ENCODE peak calls at places on chromosomes 2 and 18, in five cellular contexts. One of them, this sample, is unnamed.

GRCh38 chr18:36622610-36623009 is 206.2 kb downstream of the TPGS2 start:
- DNase-seq in HepG2: no peak
- DNase-seq in astrocyte: no peak
- DNase-seq in kidney: no peak
- DNase-seq in kidney epithelial cell: no peak
- DNase-seq in this sample: no peak

GRCh38 chr2:223952280-223952968 is 4.8 kb upstream of the MRPL44 start:
- DNase-seq in HepG2: no peak
- DNase-seq in astrocyte: no peak
- DNase-seq in kidney: no peak
- DNase-seq in kidney epithelial cell: no peak
- DNase-seq in this sample: no peak

GRCh38 chr2:127047716-127048617 is 59.0 kb downstream of the BIN1 start:
- DNase-seq in HepG2: no peak
- DNase-seq in astrocyte: no peak
- DNase-seq in kidney: peak; percentile 68
- DNase-seq in kidney epithelial cell: no peak
- DNase-seq in this sample: no peak

GRCh38 chr2:118249970-118250369 is 161.7 kb downstream of the INSIG2 start:
- DNase-seq in HepG2: no peak
- DNase-seq in astrocyte: peak; percentile 45
- DNase-seq in kidney: no peak
- DNase-seq in kidney epithelial cell: no peak
- DNase-seq in this sample: peak; percentile 2

GRCh38 chr2:106977707-106978106 is 91.7 kb upstream of the ST6GAL2 start:
- DNase-seq in HepG2: no peak
- DNase-seq in astrocyte: peak; percentile 47
- DNase-seq in kidney: no peak
- DNase-seq in kidney epithelial cell: no peak
- DNase-seq in this sample: peak; percentile 42

GRCh38 chr18:31977270-31977872 is 34.4 kb upstream of the TRAPPC8 start:
- DNase-seq in HepG2: peak; percentile 68
- DNase-seq in astrocyte: peak; percentile 14
- DNase-seq in kidney: no peak
- DNase-seq in kidney epithelial cell: no peak
- DNase-seq in this sample: peak; percentile 54

GRCh38 chr2:212330263-212330662 is 208.3 kb downstream of the ERBB4 start:
- DNase-seq in HepG2: no peak
- DNase-seq in astrocyte: no peak
- DNase-seq in kidney: peak; percentile 26
- DNase-seq in kidney epithelial cell: no peak
- DNase-seq in this sample: no peak

GRCh38 chr2:68774569-68775271 is 40.1 kb downstream of the ARHGAP25 start:
- DNase-seq in HepG2: no peak
- DNase-seq in astrocyte: no peak
- DNase-seq in kidney: peak; percentile 90
- DNase-seq in kidney epithelial cell: no peak
- DNase-seq in this sample: peak; percentile 23

GRCh38 chr2:1505031-1505441 is 91.8 kb downstream of the TPO start:
- DNase-seq in HepG2: no peak
- DNase-seq in astrocyte: no peak
- DNase-seq in kidney: peak; percentile 51
- DNase-seq in kidney epithelial cell: no peak
- DNase-seq in this sample: no peak

GRCh38 chr2:74513605-74514367 is 464 bp upstream of the TLX2 start:
- DNase-seq in HepG2: no peak
- DNase-seq in astrocyte: no peak
- DNase-seq in kidney: peak; percentile 50
- DNase-seq in kidney epithelial cell: no peak
- DNase-seq in this sample: no peak

GRCh38 chr2:233234264-233234663 is 17.2 kb upstream of the ATG16L1 start:
- DNase-seq in HepG2: no peak
- DNase-seq in astrocyte: no peak
- DNase-seq in kidney: no peak
- DNase-seq in kidney epithelial cell: no peak
- DNase-seq in this sample: no peak

GRCh38 chr18:55647331-55647730 is 59.3 kb upstream of the TCF4 start:
- DNase-seq in HepG2: no peak
- DNase-seq in astrocyte: peak; percentile 50
- DNase-seq in kidney: no peak
- DNase-seq in kidney epithelial cell: no peak
- DNase-seq in this sample: no peak

GRCh38 chr2:173962583-173963110 is 2.5 kb downstream of the SP3 start:
- DNase-seq in HepG2: no peak
- DNase-seq in astrocyte: no peak
- DNase-seq in kidney: no peak
- DNase-seq in kidney epithelial cell: no peak
- DNase-seq in this sample: no peak

GRCh38 chr2:7034313-7034712 is 117.1 kb downstream of the RNF144A start:
- DNase-seq in HepG2: peak; percentile 13
- DNase-seq in astrocyte: no peak
- DNase-seq in kidney: peak; percentile 70
- DNase-seq in kidney epithelial cell: no peak
- DNase-seq in this sample: no peak

GRCh38 chr2:101114815-101115214 is 36.4 kb downstream of the TBC1D8 start:
- DNase-seq in HepG2: no peak
- DNase-seq in astrocyte: no peak
- DNase-seq in kidney: no peak
- DNase-seq in kidney epithelial cell: no peak
- DNase-seq in this sample: no peak

GRCh38 chr18:36035253-36035652 is 32.1 kb downstream of the RPRD1A start:
- DNase-seq in HepG2: no peak
- DNase-seq in astrocyte: peak; percentile 51
- DNase-seq in kidney: no peak
- DNase-seq in kidney epithelial cell: no peak
- DNase-seq in this sample: no peak

GRCh38 chr2:219570924-219571310 is 422 bp downstream of the OBSL1 start:
- DNase-seq in HepG2: no peak
- DNase-seq in astrocyte: peak; percentile 13
- DNase-seq in kidney: peak; percentile 81
- DNase-seq in kidney epithelial cell: no peak
- DNase-seq in this sample: peak; percentile 12

GRCh38 chr18:3455938-3456685 is 6.1 kb downstream of the TGIF1 start:
- DNase-seq in HepG2: peak; percentile 73
- DNase-seq in astrocyte: peak; percentile 74
- DNase-seq in kidney: no peak
- DNase-seq in kidney epithelial cell: peak; percentile 65
- DNase-seq in this sample: peak; percentile 54

GRCh38 chr2:21041943-21042707 is 1.7 kb downstream of the APOB start:
- DNase-seq in HepG2: peak; percentile 92
- DNase-seq in astrocyte: no peak
- DNase-seq in kidney: no peak
- DNase-seq in kidney epithelial cell: no peak
- DNase-seq in this sample: no peak

GRCh38 chr2:174344716-174345472 is 10.1 kb downstream of the SP9 start:
- DNase-seq in HepG2: peak; percentile 51
- DNase-seq in astrocyte: peak; percentile 37
- DNase-seq in kidney: no peak
- DNase-seq in kidney epithelial cell: no peak
- DNase-seq in this sample: peak; percentile 63

GRCh38 chr18:2103299-2103698 is 468.0 kb downstream of the METTL4 start:
- DNase-seq in HepG2: no peak
- DNase-seq in astrocyte: no peak
- DNase-seq in kidney: no peak
- DNase-seq in kidney epithelial cell: no peak
- DNase-seq in this sample: no peak

GRCh38 chr2:174445248-174445647 is 41.6 kb downstream of the GPR155 start:
- DNase-seq in HepG2: no peak
- DNase-seq in astrocyte: peak; percentile 9
- DNase-seq in kidney: no peak
- DNase-seq in kidney epithelial cell: no peak
- DNase-seq in this sample: peak; percentile 40

GRCh38 chr2:156343096-156343939 is 10.8 kb upstream of the NR4A2 start:
- DNase-seq in HepG2: no peak
- DNase-seq in astrocyte: no peak
- DNase-seq in kidney: no peak
- DNase-seq in kidney epithelial cell: no peak
- DNase-seq in this sample: no peak

GRCh38 chr2:179711375-179711774 is 150.0 kb downstream of the ZNF385B start:
- DNase-seq in HepG2: peak; percentile 6
- DNase-seq in astrocyte: no peak
- DNase-seq in kidney: no peak
- DNase-seq in kidney epithelial cell: peak; percentile 5
- DNase-seq in this sample: no peak

GRCh38 chr2:83103602-83104001 is 1355.5 kb downstream of the SUCLG1 start:
- DNase-seq in HepG2: no peak
- DNase-seq in astrocyte: peak; percentile 74
- DNase-seq in kidney: no peak
- DNase-seq in kidney epithelial cell: peak; percentile 34
- DNase-seq in this sample: peak; percentile 88

GRCh38 chr2:210553371-210553770 is 3.0 kb upstream of the CPS1 start:
- DNase-seq in HepG2: peak; percentile 62
- DNase-seq in astrocyte: peak; percentile 12
- DNase-seq in kidney: no peak
- DNase-seq in kidney epithelial cell: no peak
- DNase-seq in this sample: no peak

GRCh38 chr2:218401834-218402370 is 2.2 kb downstream of the CTDSP1 start:
- DNase-seq in HepG2: no peak
- DNase-seq in astrocyte: no peak
- DNase-seq in kidney: peak; percentile 81
- DNase-seq in kidney epithelial cell: no peak
- DNase-seq in this sample: no peak

GRCh38 chr2:9001229-9001628 is 2.3 kb downstream of the MBOAT2 start:
- DNase-seq in HepG2: no peak
- DNase-seq in astrocyte: peak; percentile 52
- DNase-seq in kidney: no peak
- DNase-seq in kidney epithelial cell: no peak
- DNase-seq in this sample: peak; percentile 55

GRCh38 chr2:85710687-85711577 is 16.8 kb downstream of the GNLY start:
- DNase-seq in HepG2: no peak
- DNase-seq in astrocyte: peak; percentile 42
- DNase-seq in kidney: no peak
- DNase-seq in kidney epithelial cell: no peak
- DNase-seq in this sample: no peak

GRCh38 chr2:168160897-168161296 is 86.5 kb downstream of the STK39 start:
- DNase-seq in HepG2: peak; percentile 60
- DNase-seq in astrocyte: no peak
- DNase-seq in kidney: no peak
- DNase-seq in kidney epithelial cell: no peak
- DNase-seq in this sample: no peak

GRCh38 chr2:164815071-164815793 is 26.4 kb downstream of the COBLL1 start:
- DNase-seq in HepG2: no peak
- DNase-seq in astrocyte: no peak
- DNase-seq in kidney: no peak
- DNase-seq in kidney epithelial cell: no peak
- DNase-seq in this sample: no peak

GRCh38 chr2:39469807-39470206 is 32.7 kb upstream of the MAP4K3 start:
- DNase-seq in HepG2: peak; percentile 88
- DNase-seq in astrocyte: peak; percentile 76
- DNase-seq in kidney: no peak
- DNase-seq in kidney epithelial cell: no peak
- DNase-seq in this sample: peak; percentile 70

GRCh38 chr2:102844911-102845310 is 83.1 kb downstream of the TMEM182 start:
- DNase-seq in HepG2: no peak
- DNase-seq in astrocyte: no peak
- DNase-seq in kidney: no peak
- DNase-seq in kidney epithelial cell: no peak
- DNase-seq in this sample: no peak

GRCh38 chr2:20092901-20093235 is 41.4 kb upstream of the LAPTM4A start:
- DNase-seq in HepG2: no peak
- DNase-seq in astrocyte: no peak
- DNase-seq in kidney: no peak
- DNase-seq in kidney epithelial cell: no peak
- DNase-seq in this sample: no peak

GRCh38 chr2:37232131-37232933 is 874 bp downstream of the NDUFAF7 start:
- DNase-seq in HepG2: peak; percentile 12
- DNase-seq in astrocyte: peak; percentile 74
- DNase-seq in kidney: peak; percentile 69
- DNase-seq in kidney epithelial cell: no peak
- DNase-seq in this sample: peak; percentile 27

GRCh38 chr2:220147186-220147585 is 519.8 kb downstream of the SLC4A3 start:
- DNase-seq in HepG2: no peak
- DNase-seq in astrocyte: peak; percentile 89
- DNase-seq in kidney: no peak
- DNase-seq in kidney epithelial cell: no peak
- DNase-seq in this sample: peak; percentile 33

GRCh38 chr2:171830039-171830438 is 64.0 kb downstream of the SLC25A12 start:
- DNase-seq in HepG2: no peak
- DNase-seq in astrocyte: no peak
- DNase-seq in kidney: no peak
- DNase-seq in kidney epithelial cell: no peak
- DNase-seq in this sample: no peak
- H3K36me3 ChIP-seq in HepG2: peaks cover 23% of the 10 kb centered on the region
- H3K36me3 ChIP-seq in astrocyte: peaks cover 41% of the 10 kb centered on the region
- H3K36me3 ChIP-seq in kidney: peaks cover 20% of the 10 kb centered on the region
- H3K36me3 ChIP-seq in kidney epithelial cell: peaks cover 1% of the 10 kb centered on the region
- H3K36me3 ChIP-seq in this sample: peaks cover 31% of the 10 kb centered on the region

DNA sequence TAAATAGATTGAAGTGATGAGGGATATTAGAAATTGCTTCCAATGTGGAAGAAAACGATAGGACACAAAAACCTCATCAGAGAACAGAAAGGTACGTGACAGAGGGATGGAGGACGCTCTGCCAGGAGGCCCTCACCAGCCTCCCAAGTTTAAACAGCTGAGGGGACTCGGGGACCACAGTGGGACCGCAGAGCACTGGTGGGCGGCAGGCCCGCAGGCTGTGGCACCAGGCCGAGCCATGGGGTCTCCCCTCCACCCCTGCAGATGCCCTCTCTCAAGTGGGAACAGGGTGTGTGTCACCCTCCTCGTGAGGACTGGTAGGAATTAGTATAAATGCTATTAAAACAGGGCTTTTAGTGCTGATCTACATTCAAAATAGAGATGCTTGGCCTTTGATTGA is 10.8 kb downstream of the NDUFA10 start:
- DNase-seq in HepG2: no peak
- DNase-seq in astrocyte: no peak
- DNase-seq in kidney: no peak
- DNase-seq in kidney epithelial cell: no peak
- DNase-seq in this sample: no peak
- H3K36me3 ChIP-seq in HepG2: peaks cover 93% of the 10 kb centered on the region
- H3K36me3 ChIP-seq in astrocyte: peaks cover 32% of the 10 kb centered on the region
- H3K36me3 ChIP-seq in kidney: peaks cover 44% of the 10 kb centered on the region
- H3K36me3 ChIP-seq in kidney epithelial cell: peaks cover 2% of the 10 kb centered on the region
- H3K36me3 ChIP-seq in this sample: peaks cover 49% of the 10 kb centered on the region

GRCh38 chr18:45863469-45863868 is 38.0 kb downstream of the SIGLEC15 start:
- DNase-seq in HepG2: no peak
- DNase-seq in astrocyte: no peak
- DNase-seq in kidney: no peak
- DNase-seq in kidney epithelial cell: no peak
- DNase-seq in this sample: peak; percentile 48
- H3K36me3 ChIP-seq in HepG2: peaks cover 59% of the 10 kb centered on the region
- H3K36me3 ChIP-seq in astrocyte: peaks cover 58% of the 10 kb centered on the region
- H3K36me3 ChIP-seq in kidney: peaks cover 34% of the 10 kb centered on the region
- H3K36me3 ChIP-seq in kidney epithelial cell: peaks cover 4% of the 10 kb centered on the region
- H3K36me3 ChIP-seq in this sample: peaks cover 50% of the 10 kb centered on the region

GRCh38 chr2:222912776-222913175 is 51.9 kb downstream of the ACSL3 start:
- DNase-seq in HepG2: no peak
- DNase-seq in astrocyte: no peak
- DNase-seq in kidney: no peak
- DNase-seq in kidney epithelial cell: no peak
- DNase-seq in this sample: no peak
- H3K36me3 ChIP-seq in HepG2: peaks cover 91% of the 10 kb centered on the region
- H3K36me3 ChIP-seq in astrocyte: peaks cover 24% of the 10 kb centered on the region
- H3K36me3 ChIP-seq in kidney: peaks cover 3% of the 10 kb centered on the region
- H3K36me3 ChIP-seq in kidney epithelial cell: no peaks in the 10 kb centered on the region
- H3K36me3 ChIP-seq in this sample: peaks cover 20% of the 10 kb centered on the region

GRCh38 chr2:222575618-222576017 is 80.3 kb downstream of the FARSB start:
- DNase-seq in HepG2: no peak
- DNase-seq in astrocyte: no peak
- DNase-seq in kidney: no peak
- DNase-seq in kidney epithelial cell: no peak
- DNase-seq in this sample: no peak
- H3K36me3 ChIP-seq in HepG2: peaks cover 19% of the 10 kb centered on the region
- H3K36me3 ChIP-seq in astrocyte: no peaks in the 10 kb centered on the region
- H3K36me3 ChIP-seq in kidney: peaks cover 5% of the 10 kb centered on the region
- H3K36me3 ChIP-seq in kidney epithelial cell: no peaks in the 10 kb centered on the region
- H3K36me3 ChIP-seq in this sample: peaks cover 5% of the 10 kb centered on the region

GRCh38 chr2:61263848-61264247 is 101.9 kb downstream of the C2orf74 start:
- DNase-seq in HepG2: no peak
- DNase-seq in astrocyte: no peak
- DNase-seq in kidney: no peak
- DNase-seq in kidney epithelial cell: no peak
- DNase-seq in this sample: no peak
- H3K36me3 ChIP-seq in HepG2: peaks cover 31% of the 10 kb centered on the region
- H3K36me3 ChIP-seq in astrocyte: peaks cover 11% of the 10 kb centered on the region
- H3K36me3 ChIP-seq in kidney: peaks cover 6% of the 10 kb centered on the region
- H3K36me3 ChIP-seq in kidney epithelial cell: no peaks in the 10 kb centered on the region
- H3K36me3 ChIP-seq in this sample: peaks cover 21% of the 10 kb centered on the region

This sample was measured in IMR-90.